ENCODE peak calls at places on chromosomes 3 and 15, in eight cellular contexts. One of them, this sample, is unnamed.

GRCh38 chr3:192883512-192883911 is 34.1 kb downstream of the MB21D2 start:
- DNase-seq in IMR-90: peak; percentile 59
- DNase-seq in adrenal gland: no peak
- DNase-seq in ovary: no peak
- DNase-seq in A549: no peak
- DNase-seq in lower leg skin: no peak
- DNase-seq in Peyer's patch: no peak
- DNase-seq in tibial nerve: no peak
- DNase-seq in this sample: no peak

GRCh38 chr3:40961104-40961857 is 238.0 kb upstream of the CTNNB1 start:
- DNase-seq in tibial nerve: no peak
- DNase-seq in adrenal gland: no peak
- DNase-seq in A549: no peak
- DNase-seq in Peyer's patch: no peak
- DNase-seq in ovary: no peak
- DNase-seq in lower leg skin: no peak
- DNase-seq in IMR-90: no peak
- DNase-seq in this sample: no peak

GRCh38 chr3:178002113-178002512 is 534.1 kb upstream of the KCNMB2 start:
- DNase-seq in A549: no peak
- DNase-seq in tibial nerve: no peak
- DNase-seq in ovary: no peak
- DNase-seq in Peyer's patch: no peak
- DNase-seq in lower leg skin: no peak
- DNase-seq in adrenal gland: no peak
- DNase-seq in IMR-90: no peak
- DNase-seq in this sample: no peak

GRCh38 chr3:169772530-169772950 is 656 bp upstream of the MYNN start:
- DNase-seq in tibial nerve: peak; percentile 50
- DNase-seq in lower leg skin: peak; percentile 79
- DNase-seq in Peyer's patch: peak; percentile 84
- DNase-seq in IMR-90: peak; percentile 81
- DNase-seq in A549: peak; percentile 56
- DNase-seq in ovary: peak; percentile 78
- DNase-seq in adrenal gland: peak; percentile 72
- DNase-seq in this sample: peak; percentile 26

GRCh38 chr3:55315396-55315795 is 171.7 kb downstream of the WNT5A start:
- DNase-seq in tibial nerve: no peak
- DNase-seq in adrenal gland: no peak
- DNase-seq in A549: no peak
- DNase-seq in lower leg skin: no peak
- DNase-seq in ovary: no peak
- DNase-seq in IMR-90: no peak
- DNase-seq in Peyer's patch: no peak
- DNase-seq in this sample: no peak

GRCh38 chr3:197468866-197469382 is 86.8 kb downstream of the BDH1 start:
- DNase-seq in adrenal gland: peak; percentile 63
- DNase-seq in tibial nerve: no peak
- DNase-seq in Peyer's patch: peak; percentile 74
- DNase-seq in IMR-90: peak; percentile 46
- DNase-seq in A549: peak; percentile 48
- DNase-seq in lower leg skin: no peak
- DNase-seq in ovary: no peak
- DNase-seq in this sample: no peak

GRCh38 chr3:160719710-160720109 is 36.3 kb upstream of the PPM1L start:
- DNase-seq in A549: no peak
- DNase-seq in tibial nerve: no peak
- DNase-seq in IMR-90: no peak
- DNase-seq in lower leg skin: no peak
- DNase-seq in ovary: no peak
- DNase-seq in Peyer's patch: no peak
- DNase-seq in adrenal gland: no peak
- DNase-seq in this sample: no peak

GRCh38 chr15:25693321-25694237 is 169.5 kb downstream of the ATP10A start:
- DNase-seq in ovary: no peak
- DNase-seq in tibial nerve: no peak
- DNase-seq in lower leg skin: no peak
- DNase-seq in Peyer's patch: peak; percentile 46
- DNase-seq in IMR-90: peak; percentile 24
- DNase-seq in A549: no peak
- DNase-seq in adrenal gland: no peak
- DNase-seq in this sample: no peak

GRCh38 chr3:78666458-78666800 is 1101.4 kb downstream of the ROBO1 start:
- DNase-seq in A549: peak; percentile 4
- DNase-seq in lower leg skin: no peak
- DNase-seq in tibial nerve: no peak
- DNase-seq in Peyer's patch: no peak
- DNase-seq in IMR-90: peak; percentile 63
- DNase-seq in ovary: no peak
- DNase-seq in adrenal gland: no peak
- DNase-seq in this sample: no peak

GRCh38 chr15:70995383-70995965 is 102.8 kb downstream of the LRRC49 start:
- DNase-seq in Peyer's patch: no peak
- DNase-seq in ovary: no peak
- DNase-seq in lower leg skin: no peak
- DNase-seq in tibial nerve: no peak
- DNase-seq in IMR-90: no peak
- DNase-seq in adrenal gland: no peak
- DNase-seq in A549: no peak
- DNase-seq in this sample: no peak

GRCh38 chr3:172630316-172630715 is 80.6 kb downstream of the NCEH1 start:
- DNase-seq in tibial nerve: no peak
- DNase-seq in Peyer's patch: no peak
- DNase-seq in lower leg skin: no peak
- DNase-seq in IMR-90: no peak
- DNase-seq in A549: no peak
- DNase-seq in adrenal gland: no peak
- DNase-seq in ovary: no peak
- DNase-seq in this sample: no peak

GRCh38 chr3:155420869-155421486 is 127.5 kb upstream of the STRIT1 start:
- DNase-seq in A549: no peak
- DNase-seq in adrenal gland: no peak
- DNase-seq in lower leg skin: no peak
- DNase-seq in ovary: no peak
- DNase-seq in IMR-90: no peak
- DNase-seq in tibial nerve: no peak
- DNase-seq in Peyer's patch: no peak
- DNase-seq in this sample: no peak

GRCh38 chr15:51629612-51630011 is 7.0 kb upstream of the DMXL2 start:
- DNase-seq in tibial nerve: no peak
- DNase-seq in lower leg skin: peak; percentile 28
- DNase-seq in A549: no peak
- DNase-seq in IMR-90: no peak
- DNase-seq in ovary: no peak
- DNase-seq in adrenal gland: peak; percentile 27
- DNase-seq in Peyer's patch: no peak
- DNase-seq in this sample: no peak

GRCh38 chr3:167851749-167852148 is 116.2 kb downstream of the SERPINI1 start:
- DNase-seq in lower leg skin: no peak
- DNase-seq in A549: no peak
- DNase-seq in tibial nerve: no peak
- DNase-seq in ovary: no peak
- DNase-seq in Peyer's patch: no peak
- DNase-seq in IMR-90: no peak
- DNase-seq in adrenal gland: no peak
- DNase-seq in this sample: no peak

GRCh38 chr15:100211855-100212850 is 129.6 kb downstream of the ADAMTS17 start:
- DNase-seq in Peyer's patch: peak; percentile 82
- DNase-seq in lower leg skin: no peak
- DNase-seq in IMR-90: no peak
- DNase-seq in tibial nerve: no peak
- DNase-seq in A549: no peak
- DNase-seq in adrenal gland: no peak
- DNase-seq in ovary: no peak
- DNase-seq in this sample: no peak

GRCh38 chr15:81859737-81860516 is 185.9 kb downstream of the MEX3B start:
- DNase-seq in ovary: no peak
- DNase-seq in Peyer's patch: no peak
- DNase-seq in tibial nerve: no peak
- DNase-seq in adrenal gland: no peak
- DNase-seq in A549: no peak
- DNase-seq in IMR-90: no peak
- DNase-seq in lower leg skin: no peak
- DNase-seq in this sample: no peak

GRCh38 chr3:29503969-29504368 is 223.1 kb downstream of the RBMS3 start:
- DNase-seq in A549: no peak
- DNase-seq in tibial nerve: peak; percentile 23
- DNase-seq in ovary: peak; percentile 64
- DNase-seq in lower leg skin: peak; percentile 32
- DNase-seq in IMR-90: peak; percentile 14
- DNase-seq in adrenal gland: peak; percentile 20
- DNase-seq in Peyer's patch: no peak
- DNase-seq in this sample: no peak

GRCh38 chr3:126418661-126419131 is 24.0 kb downstream of the CFAP100 start:
- DNase-seq in Peyer's patch: peak; percentile 40
- DNase-seq in IMR-90: no peak
- DNase-seq in tibial nerve: no peak
- DNase-seq in adrenal gland: no peak
- DNase-seq in A549: no peak
- DNase-seq in lower leg skin: no peak
- DNase-seq in ovary: no peak
- DNase-seq in this sample: no peak

GRCh38 chr3:171497546-171497945 is 37.3 kb upstream of the TNIK start:
- DNase-seq in IMR-90: no peak
- DNase-seq in Peyer's patch: no peak
- DNase-seq in adrenal gland: no peak
- DNase-seq in ovary: no peak
- DNase-seq in lower leg skin: no peak
- DNase-seq in tibial nerve: no peak
- DNase-seq in A549: no peak
- DNase-seq in this sample: no peak

GRCh38 chr15:65189102-65189740 is 4.1 kb upstream of the CLPX start:
- DNase-seq in ovary: peak; percentile 70
- DNase-seq in adrenal gland: peak; percentile 34
- DNase-seq in lower leg skin: no peak
- DNase-seq in A549: peak; percentile 79
- DNase-seq in Peyer's patch: peak; percentile 44
- DNase-seq in tibial nerve: no peak
- DNase-seq in IMR-90: peak; percentile 67
- DNase-seq in this sample: no peak

DNA sequence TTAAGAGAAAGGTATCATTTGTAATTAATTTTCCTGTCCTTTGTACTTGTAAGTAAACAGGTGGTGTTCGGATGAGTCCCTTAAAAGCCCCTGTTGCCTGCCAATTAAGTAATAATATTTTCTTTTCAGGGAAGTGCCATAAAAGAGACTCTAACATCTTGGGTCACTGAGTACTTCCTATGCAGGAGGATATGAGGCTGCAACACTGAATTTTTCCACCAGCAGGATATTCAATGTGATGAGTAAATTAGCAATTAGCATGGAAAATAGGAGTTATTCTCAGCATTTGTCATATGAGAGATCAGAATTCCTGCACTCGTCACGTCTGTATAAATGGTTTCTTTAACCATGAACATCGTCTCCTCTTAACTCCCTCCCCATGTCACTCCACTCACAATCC is 45.4 kb downstream of the WWTR1 start:
- DNase-seq in tibial nerve: no peak
- DNase-seq in A549: no peak
- DNase-seq in Peyer's patch: no peak
- DNase-seq in adrenal gland: no peak
- DNase-seq in lower leg skin: no peak
- DNase-seq in ovary: no peak
- DNase-seq in IMR-90: no peak
- DNase-seq in this sample: no peak
- TF ChIP-seq POLR2A in tibial nerve: no peak
- TF ChIP-seq POLR2A in A549: no peak
- TF ChIP-seq POLR2A in Peyer's patch: no peak
- TF ChIP-seq POLR2A in adrenal gland: no peak
- TF ChIP-seq POLR2A in lower leg skin: no peak
- TF ChIP-seq POLR2A in ovary: no peak
- TF ChIP-seq POLR2A in IMR-90: no peak
- TF ChIP-seq POLR2A in this sample: no peak

GRCh38 chr3:184371570-184372018 is 6.4 kb downstream of the THPO start:
- DNase-seq in tibial nerve: no peak
- DNase-seq in IMR-90: peak; percentile 89
- DNase-seq in adrenal gland: peak; percentile 88
- DNase-seq in ovary: peak; percentile 85
- DNase-seq in Peyer's patch: peak; percentile 86
- DNase-seq in lower leg skin: peak; percentile 77
- DNase-seq in A549: peak; percentile 82
- DNase-seq in this sample: peak; percentile 98
- TF ChIP-seq POLR2A in tibial nerve: no peak
- TF ChIP-seq POLR2A in IMR-90: no peak
- TF ChIP-seq POLR2A in adrenal gland: no peak
- TF ChIP-seq POLR2A in ovary: no peak
- TF ChIP-seq POLR2A in Peyer's patch: no peak
- TF ChIP-seq POLR2A in lower leg skin: no peak
- TF ChIP-seq POLR2A in A549: no peak
- TF ChIP-seq POLR2A in this sample: no peak

DNA sequence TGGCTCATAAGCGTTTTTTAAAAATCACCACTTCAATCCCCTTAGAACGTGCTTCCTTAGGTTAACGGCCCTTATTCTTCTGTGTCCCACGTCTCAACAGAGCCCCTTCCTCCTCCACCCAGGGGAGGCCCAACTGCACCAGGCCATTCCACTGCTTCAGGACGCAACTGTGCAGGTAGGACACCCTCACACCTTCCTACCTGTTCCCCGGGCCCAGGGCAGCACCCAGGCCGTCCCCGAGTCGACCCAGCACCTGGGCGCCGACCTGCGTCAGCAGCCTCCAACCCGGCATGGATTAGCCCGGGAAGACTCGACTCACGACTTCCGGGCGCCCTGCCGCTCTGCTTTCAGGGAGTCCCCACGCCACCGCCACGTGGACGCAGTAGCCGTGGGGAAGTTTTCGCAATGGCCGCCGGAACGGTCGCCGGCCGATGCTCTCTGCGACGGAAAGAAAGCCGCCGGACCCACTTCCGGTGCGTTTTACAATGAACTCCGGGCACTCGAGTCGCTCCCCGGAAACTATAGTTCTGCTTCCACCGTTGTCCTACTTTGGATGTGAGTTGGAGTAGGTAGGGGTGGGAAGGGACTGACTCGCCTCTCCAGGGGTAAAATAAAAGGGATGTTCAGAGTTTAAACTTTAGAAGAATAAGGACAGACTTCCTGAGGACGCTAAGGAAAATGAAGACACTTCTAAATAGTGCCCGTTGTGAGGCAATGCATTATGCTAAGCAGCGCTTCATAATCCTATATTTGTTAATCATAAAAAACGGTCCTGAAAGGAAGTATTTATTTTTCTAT is at the start of gene MRPL3:
- DNase-seq in A549: peak; percentile 62
- DNase-seq in tibial nerve: peak; percentile 61
- DNase-seq in ovary: peak; percentile 79
- DNase-seq in adrenal gland: peak; percentile 87
- DNase-seq in Peyer's patch: peak; percentile 94
- DNase-seq in IMR-90: peak; percentile 87
- DNase-seq in lower leg skin: peak; percentile 75
- DNase-seq in this sample: peak; percentile 51
- TF ChIP-seq POLR2A in A549: peak; percentile 53
- TF ChIP-seq POLR2A in tibial nerve: peak; percentile 13
- TF ChIP-seq POLR2A in ovary: peak; percentile 32
- TF ChIP-seq POLR2A in adrenal gland: peak; percentile 35
- TF ChIP-seq POLR2A in Peyer's patch: peak; percentile 39
- TF ChIP-seq POLR2A in IMR-90: peak; percentile 75
- TF ChIP-seq POLR2A in lower leg skin: no peak
- TF ChIP-seq POLR2A in this sample: peak; percentile 52

DNA sequence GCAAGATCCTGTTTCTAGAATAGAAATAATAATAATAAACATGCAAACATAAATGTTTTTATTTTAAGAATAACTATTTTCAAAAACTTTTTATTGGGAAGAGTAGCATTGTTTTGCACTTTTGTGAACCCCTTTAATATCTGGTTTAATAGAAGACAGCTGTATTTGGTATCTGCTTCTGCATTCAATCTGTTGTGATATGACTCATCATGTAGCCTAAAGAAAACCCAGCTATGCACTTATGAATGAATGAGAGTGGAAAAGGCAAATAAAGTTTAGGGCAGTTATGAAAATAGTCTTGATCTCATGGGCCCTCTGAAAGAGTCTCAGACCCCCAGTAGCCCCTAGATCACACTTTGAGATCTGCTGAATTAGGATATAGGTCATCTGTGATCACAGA is 100.4 kb upstream of the PPP2R3A start:
- DNase-seq in ovary: no peak
- DNase-seq in adrenal gland: no peak
- DNase-seq in A549: no peak
- DNase-seq in Peyer's patch: no peak
- DNase-seq in lower leg skin: no peak
- DNase-seq in IMR-90: peak; percentile 21
- DNase-seq in tibial nerve: no peak
- DNase-seq in this sample: no peak
- TF ChIP-seq POLR2A in ovary: no peak
- TF ChIP-seq POLR2A in adrenal gland: no peak
- TF ChIP-seq POLR2A in A549: no peak
- TF ChIP-seq POLR2A in Peyer's patch: no peak
- TF ChIP-seq POLR2A in lower leg skin: no peak
- TF ChIP-seq POLR2A in IMR-90: no peak
- TF ChIP-seq POLR2A in tibial nerve: no peak
- TF ChIP-seq POLR2A in this sample: no peak